ENCODE peak calls at places on chromosome 1, in four cellular contexts. W, R, O and U are unnamed samples.

GRCh38 chr1:93720931-93721614 is 39.4 kb upstream of the BCAR3 start:
- DNase-seq in W (no peak), R (no peak), O (no peak), U (no peak)

GRCh38 chr1:156927215-156928042 is 7.0 kb downstream of the LRRC71 start:
- DNase-seq in W (peak), R (peak), O (peak), U (peak)

GRCh38 chr1:2523191-2523890 is 3.1 kb downstream of the PANK4 start:
- DNase-seq in W (no peak), R (no peak), O (no peak), U (no peak)

GRCh38 chr1:119554188-119554587 is 47.2 kb downstream of the HSD3B1 start:
- DNase-seq in W (peak), R (no peak), O (peak), U (no peak)

GRCh38 chr1:159889821-159890252 is 10.1 kb downstream of the CFAP45 start:
- DNase-seq in W (peak), R (no peak), O (peak), U (peak)

GRCh38 chr1:27635410-27636142 is 591 bp upstream of the FGR start:
- DNase-seq in W (no peak), R (no peak), O (no peak), U (peak)

GRCh38 chr1:162696286-162696862 is 64.1 kb downstream of the DDR2 start:
- DNase-seq in W (peak), R (peak), O (peak), U (no peak)

GRCh38 chr1:208029381-208030319 is 118.7 kb upstream of the CD34 start:
- DNase-seq in W (peak), R (no peak), O (peak), U (no peak)

GRCh38 chr1:51491166-51491981 is 27.7 kb downstream of the EPS15 start:
- DNase-seq in W (no peak), R (no peak), O (no peak), U (no peak)

GRCh38 chr1:77900687-77901293 is 12.4 kb downstream of the NEXN start:
- DNase-seq in W (peak), R (no peak), O (peak), U (no peak)

GRCh38 chr1:207853372-207853757 is 57.6 kb downstream of the CD34 start:
- DNase-seq in W (no peak), R (no peak), O (no peak), U (no peak)

GRCh38 chr1:224615861-224616760 is at the start of gene CNIH3:
- DNase-seq in W (peak), R (peak), O (peak), U (no peak)

GRCh38 chr1:73452522-73452921 is 745.5 kb downstream of the LRRIQ3 start:
- DNase-seq in W (no peak), R (no peak), O (peak), U (no peak)

GRCh38 chr1:179168526-179168925 is 61.0 kb downstream of the ABL2 start:
- DNase-seq in W (no peak), R (no peak), O (no peak), U (no peak)

GRCh38 chr1:54683453-54683852 is 32.2 kb upstream of the TTC4 start:
- DNase-seq in W (no peak), R (no peak), O (no peak), U (no peak)

GRCh38 chr1:184545601-184546000 is 158.8 kb downstream of the C1orf21 start:
- DNase-seq in W (peak), R (no peak), O (peak), U (no peak)

GRCh38 chr1:97820470-97821188 is 100.2 kb downstream of the DPYD start:
- DNase-seq in W (peak), R (no peak), O (peak), U (no peak)

GRCh38 chr1:169809370-169810095 is 14.8 kb upstream of the METTL18 start:
- DNase-seq in W (peak), R (no peak), O (peak), U (no peak)

GRCh38 chr1:115761601-115762302 is 6.8 kb downstream of the CASQ2 start:
- DNase-seq in W (no peak), R (no peak), O (peak), U (no peak)

GRCh38 chr1:84755216-84755615 is 65.0 kb upstream of the SSX2IP start:
- DNase-seq in W (no peak), R (no peak), O (no peak), U (no peak)

GRCh38 chr1:84756455-84757082 is 66.3 kb upstream of the SSX2IP start:
- DNase-seq in W (no peak), R (no peak), O (no peak), U (no peak)

GRCh38 chr1:84759756-84760155 is 69.5 kb upstream of the SSX2IP start:
- DNase-seq in W (no peak), R (no peak), O (no peak), U (no peak)

GRCh38 chr1:84758968-84759491 is 68.8 kb upstream of the SSX2IP start:
- DNase-seq in W (peak), R (peak), O (peak), U (no peak)

GRCh38 chr1:84757301-84757700 is 67.0 kb upstream of the SSX2IP start:
- DNase-seq in W (no peak), R (no peak), O (no peak), U (no peak)
- TF ChIP-seq CTCF in W (peak), R (peak), O (peak), U (no peak)

DNA sequence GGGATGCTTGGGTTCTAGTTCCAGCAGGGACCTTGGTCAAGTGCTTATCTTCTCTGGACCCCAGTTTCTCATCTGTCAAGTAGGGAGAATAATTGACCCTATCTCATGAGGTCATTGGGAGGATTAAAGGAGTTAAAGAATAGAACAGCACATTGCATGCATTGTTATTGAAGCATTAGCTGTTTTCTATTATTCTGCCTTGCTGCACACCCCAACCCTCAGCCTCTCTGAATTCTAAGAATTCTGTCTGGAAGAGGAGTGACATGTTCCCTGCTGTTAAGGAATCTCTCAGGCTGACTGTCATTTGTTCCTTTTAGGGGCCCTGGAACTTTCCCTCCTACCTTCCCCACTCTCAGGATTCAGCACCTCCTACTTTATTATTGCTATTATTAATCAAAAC is 73.9 kb downstream of the NENF start:
- DNase-seq in W (no peak), R (no peak), O (no peak), U (no peak)
- TF ChIP-seq CTCF in W (no peak), R (no peak), O (no peak), U (no peak)

DNA sequence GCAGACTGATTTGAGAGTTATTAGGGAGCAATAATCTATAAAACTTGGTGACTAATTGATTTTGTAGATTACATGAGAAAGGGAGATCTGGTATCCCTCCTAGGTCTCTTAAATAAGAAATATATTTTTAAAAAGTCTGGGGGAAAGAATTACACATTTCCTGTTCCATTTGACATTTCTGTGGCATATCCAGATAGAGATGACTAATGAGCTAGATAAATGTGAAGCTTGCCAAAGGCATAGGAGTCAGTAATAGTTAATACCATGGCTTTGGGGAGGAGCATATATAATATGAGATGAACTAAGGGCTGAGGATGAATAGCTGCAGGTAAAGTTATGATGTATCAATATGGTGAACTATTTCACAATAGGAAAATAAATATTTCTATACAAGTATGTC is 663.7 kb downstream of the PTPRC start:
- DNase-seq in W (peak), R (no peak), O (peak), U (no peak)
- TF ChIP-seq CTCF in W (no peak), R (no peak), O (no peak), U (no peak)

DNA sequence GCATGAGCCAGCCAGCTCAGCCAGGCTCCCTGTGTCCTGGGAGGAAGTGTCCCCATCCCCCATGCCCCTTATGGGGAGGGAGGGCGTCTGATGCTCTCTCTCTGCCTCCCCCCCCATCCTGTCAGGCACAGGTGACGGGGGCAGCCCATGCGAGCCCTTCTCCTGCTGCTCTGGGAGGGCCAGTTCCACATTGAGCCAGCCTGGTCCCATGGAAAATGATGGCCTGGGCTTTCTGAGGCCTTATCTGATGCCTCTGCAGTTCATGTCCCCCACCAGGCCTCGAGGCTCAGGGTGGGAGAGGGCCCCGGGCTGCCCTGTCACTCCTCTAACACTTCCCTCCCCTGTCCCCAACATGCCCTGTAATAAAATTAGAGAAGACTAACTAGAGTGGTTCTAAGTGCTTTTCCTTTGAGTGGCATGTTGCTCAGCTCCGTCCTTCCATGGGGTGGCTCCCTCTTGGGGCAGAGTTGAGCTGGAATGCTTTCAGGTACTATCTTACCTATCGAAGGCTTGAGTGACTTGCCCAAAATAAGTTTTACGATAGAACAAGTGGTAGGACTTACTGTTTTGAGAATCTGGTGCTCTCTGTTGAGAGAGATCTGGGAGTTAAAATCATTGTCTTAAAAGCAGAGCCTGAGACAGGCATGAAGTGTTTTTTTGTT is 1.8 kb upstream of the MTFR1L start:
- DNase-seq in W (no peak), R (no peak), O (no peak), U (no peak)
- TF ChIP-seq CTCF in W (no peak), R (no peak), O (peak), U (no peak)